ENCODE peak calls at places on chromosomes 7 and 10, in seven cellular contexts. One of them, this sample, is unnamed.

GRCh38 chr7:1811850-1812692 is 142.0 kb downstream of the ELFN1 start:
- DNase-seq in cardiac fibroblast: no peak
- DNase-seq in germinal center: peak; percentile 48
- DNase-seq in Calu3: peak; percentile 32
- DNase-seq in HTR-8/SVneo: peak; percentile 47
- DNase-seq in neural progenitor cell: peak; percentile 83
- DNase-seq in T-cell: no peak
- DNase-seq in this sample: no peak

GRCh38 chr10:48496831-48497792 is 107.8 kb downstream of the ARHGAP22 start:
- DNase-seq in cardiac fibroblast: peak; percentile 79
- DNase-seq in Calu3: no peak
- DNase-seq in neural progenitor cell: no peak
- DNase-seq in germinal center: no peak
- DNase-seq in T-cell: no peak
- DNase-seq in HTR-8/SVneo: peak; percentile 71
- DNase-seq in this sample: no peak

GRCh38 chr7:158945514-158945913 is 89.2 kb downstream of the DYNC2I1 start:
- DNase-seq in Calu3: no peak
- DNase-seq in HTR-8/SVneo: no peak
- DNase-seq in T-cell: no peak
- DNase-seq in cardiac fibroblast: no peak
- DNase-seq in neural progenitor cell: no peak
- DNase-seq in germinal center: no peak
- DNase-seq in this sample: no peak

GRCh38 chr7:158649279-158649678 is 55.3 kb downstream of the NCAPG2 start:
- DNase-seq in T-cell: no peak
- DNase-seq in HTR-8/SVneo: peak; percentile 44
- DNase-seq in Calu3: no peak
- DNase-seq in neural progenitor cell: no peak
- DNase-seq in cardiac fibroblast: peak; percentile 88
- DNase-seq in germinal center: no peak
- DNase-seq in this sample: no peak

GRCh38 chr10:7408494-7409044 is 2.3 kb downstream of the SFMBT2 start:
- DNase-seq in Calu3: peak; percentile 54
- DNase-seq in neural progenitor cell: peak; percentile 83
- DNase-seq in germinal center: peak; percentile 37
- DNase-seq in HTR-8/SVneo: peak; percentile 60
- DNase-seq in T-cell: peak; percentile 46
- DNase-seq in cardiac fibroblast: peak; percentile 64
- DNase-seq in this sample: no peak

GRCh38 chr10:123027861-123028260 is 19.1 kb downstream of the ACADSB start:
- DNase-seq in neural progenitor cell: no peak
- DNase-seq in HTR-8/SVneo: no peak
- DNase-seq in germinal center: no peak
- DNase-seq in T-cell: no peak
- DNase-seq in cardiac fibroblast: no peak
- DNase-seq in Calu3: no peak
- DNase-seq in this sample: no peak

GRCh38 chr10:124688889-124689670 is 55.1 kb downstream of the FAM53B start:
- DNase-seq in HTR-8/SVneo: no peak
- DNase-seq in T-cell: no peak
- DNase-seq in cardiac fibroblast: no peak
- DNase-seq in germinal center: no peak
- DNase-seq in Calu3: no peak
- DNase-seq in neural progenitor cell: no peak
- DNase-seq in this sample: peak; percentile 71

GRCh38 chr10:132982301-132982989 is 40.1 kb upstream of the CFAP46 start:
- DNase-seq in HTR-8/SVneo: no peak
- DNase-seq in T-cell: no peak
- DNase-seq in Calu3: no peak
- DNase-seq in germinal center: no peak
- DNase-seq in neural progenitor cell: no peak
- DNase-seq in cardiac fibroblast: peak; percentile 51
- DNase-seq in this sample: no peak

GRCh38 chr10:119139464-119140067 is 25.9 kb downstream of the SFXN4 start:
- DNase-seq in Calu3: peak; percentile 8
- DNase-seq in HTR-8/SVneo: peak; percentile 45
- DNase-seq in neural progenitor cell: peak; percentile 53
- DNase-seq in T-cell: peak; percentile 43
- DNase-seq in germinal center: peak; percentile 83
- DNase-seq in cardiac fibroblast: peak; percentile 32
- DNase-seq in this sample: no peak

GRCh38 chr10:3803295-3803883 is 18.4 kb upstream of the KLF6 start:
- DNase-seq in HTR-8/SVneo: no peak
- DNase-seq in cardiac fibroblast: no peak
- DNase-seq in Calu3: no peak
- DNase-seq in neural progenitor cell: no peak
- DNase-seq in germinal center: no peak
- DNase-seq in T-cell: no peak
- DNase-seq in this sample: no peak

GRCh38 chr10:130021373-130021950 is 57.4 kb upstream of the EBF3 start:
- DNase-seq in HTR-8/SVneo: no peak
- DNase-seq in Calu3: no peak
- DNase-seq in neural progenitor cell: no peak
- DNase-seq in cardiac fibroblast: peak; percentile 71
- DNase-seq in germinal center: no peak
- DNase-seq in T-cell: no peak
- DNase-seq in this sample: no peak

GRCh38 chr10:80468002-80468401 is 13.9 kb downstream of the TSPAN14 start:
- DNase-seq in cardiac fibroblast: peak; percentile 45
- DNase-seq in neural progenitor cell: peak; percentile 88
- DNase-seq in Calu3: no peak
- DNase-seq in germinal center: no peak
- DNase-seq in T-cell: peak; percentile 78
- DNase-seq in HTR-8/SVneo: no peak
- DNase-seq in this sample: no peak

GRCh38 chr10:83199357-83199756 is 940.0 kb upstream of the GHITM start:
- DNase-seq in Calu3: no peak
- DNase-seq in HTR-8/SVneo: no peak
- DNase-seq in neural progenitor cell: no peak
- DNase-seq in germinal center: no peak
- DNase-seq in cardiac fibroblast: no peak
- DNase-seq in T-cell: no peak
- DNase-seq in this sample: no peak

GRCh38 chr7:106205621-106206222 is 79.1 kb downstream of the NAMPT start:
- DNase-seq in neural progenitor cell: no peak
- DNase-seq in Calu3: no peak
- DNase-seq in germinal center: no peak
- DNase-seq in cardiac fibroblast: peak; percentile 54
- DNase-seq in HTR-8/SVneo: peak; percentile 21
- DNase-seq in T-cell: no peak
- DNase-seq in this sample: no peak

GRCh38 chr10:28532223-28532508 is 752 bp upstream of the WAC start:
- DNase-seq in HTR-8/SVneo: no peak
- DNase-seq in germinal center: no peak
- DNase-seq in Calu3: no peak
- DNase-seq in neural progenitor cell: no peak
- DNase-seq in cardiac fibroblast: no peak
- DNase-seq in T-cell: no peak
- DNase-seq in this sample: no peak

GRCh38 chr10:71270301-71270777 is 48.7 kb upstream of the SLC29A3 start:
- DNase-seq in T-cell: no peak
- DNase-seq in neural progenitor cell: peak; percentile 90
- DNase-seq in cardiac fibroblast: peak; percentile 88
- DNase-seq in Calu3: peak; percentile 70
- DNase-seq in germinal center: peak; percentile 60
- DNase-seq in HTR-8/SVneo: peak; percentile 71
- DNase-seq in this sample: no peak

GRCh38 chr10:128242641-128243040 is 116.4 kb upstream of the MKI67 start:
- DNase-seq in HTR-8/SVneo: no peak
- DNase-seq in germinal center: no peak
- DNase-seq in Calu3: no peak
- DNase-seq in neural progenitor cell: no peak
- DNase-seq in cardiac fibroblast: no peak
- DNase-seq in T-cell: no peak
- DNase-seq in this sample: no peak

GRCh38 chr10:124916098-124916584 is 25.8 kb upstream of the ZRANB1 start:
- DNase-seq in Calu3: no peak
- DNase-seq in germinal center: no peak
- DNase-seq in cardiac fibroblast: peak; percentile 33
- DNase-seq in neural progenitor cell: no peak
- DNase-seq in HTR-8/SVneo: no peak
- DNase-seq in T-cell: no peak
- DNase-seq in this sample: no peak

GRCh38 chr10:122373713-122374112 is 795 bp upstream of the PLEKHA1 start:
- DNase-seq in neural progenitor cell: no peak
- DNase-seq in HTR-8/SVneo: peak; percentile 12
- DNase-seq in T-cell: no peak
- DNase-seq in germinal center: no peak
- DNase-seq in cardiac fibroblast: peak; percentile 32
- DNase-seq in Calu3: no peak
- DNase-seq in this sample: no peak

GRCh38 chr10:98478430-98479222 is 31.9 kb upstream of the HPS1 start:
- DNase-seq in Calu3: no peak
- DNase-seq in germinal center: no peak
- DNase-seq in neural progenitor cell: no peak
- DNase-seq in HTR-8/SVneo: no peak
- DNase-seq in cardiac fibroblast: no peak
- DNase-seq in T-cell: no peak
- DNase-seq in this sample: no peak

GRCh38 chr10:5720182-5720581 is 35.5 kb downstream of the TASOR2 start:
- DNase-seq in Calu3: no peak
- DNase-seq in T-cell: no peak
- DNase-seq in cardiac fibroblast: no peak
- DNase-seq in germinal center: no peak
- DNase-seq in HTR-8/SVneo: no peak
- DNase-seq in neural progenitor cell: no peak
- DNase-seq in this sample: no peak

GRCh38 chr7:75691793-75692543 is 46.8 kb downstream of the HIP1 start:
- DNase-seq in germinal center: no peak
- DNase-seq in neural progenitor cell: no peak
- DNase-seq in Calu3: no peak
- DNase-seq in HTR-8/SVneo: no peak
- DNase-seq in T-cell: no peak
- DNase-seq in cardiac fibroblast: no peak
- DNase-seq in this sample: no peak

GRCh38 chr10:131983780-131984179 is 2.1 kb upstream of the BNIP3 start:
- DNase-seq in neural progenitor cell: no peak
- DNase-seq in germinal center: no peak
- DNase-seq in cardiac fibroblast: peak; percentile 51
- DNase-seq in HTR-8/SVneo: peak; percentile 42
- DNase-seq in T-cell: no peak
- DNase-seq in Calu3: no peak
- DNase-seq in this sample: no peak

GRCh38 chr10:127293640-127294039 is 97.2 kb upstream of the INSYN2A start:
- DNase-seq in Calu3: no peak
- DNase-seq in T-cell: peak; percentile 17
- DNase-seq in HTR-8/SVneo: no peak
- DNase-seq in neural progenitor cell: no peak
- DNase-seq in cardiac fibroblast: no peak
- DNase-seq in germinal center: no peak
- DNase-seq in this sample: no peak

GRCh38 chr10:73083234-73083633 is 13.4 kb downstream of the P4HA1 start:
- DNase-seq in T-cell: no peak
- DNase-seq in Calu3: no peak
- DNase-seq in HTR-8/SVneo: no peak
- DNase-seq in neural progenitor cell: no peak
- DNase-seq in germinal center: no peak
- DNase-seq in cardiac fibroblast: peak; percentile 45
- DNase-seq in this sample: no peak

GRCh38 chr10:29302499-29302898 is 13.6 kb downstream of the LYZL1 start:
- DNase-seq in Calu3: no peak
- DNase-seq in cardiac fibroblast: no peak
- DNase-seq in germinal center: no peak
- DNase-seq in neural progenitor cell: no peak
- DNase-seq in T-cell: no peak
- DNase-seq in HTR-8/SVneo: no peak
- DNase-seq in this sample: no peak

GRCh38 chr7:82317257-82317721 is 126.3 kb downstream of the CACNA2D1 start:
- DNase-seq in neural progenitor cell: no peak
- DNase-seq in T-cell: no peak
- DNase-seq in HTR-8/SVneo: no peak
- DNase-seq in germinal center: no peak
- DNase-seq in Calu3: no peak
- DNase-seq in cardiac fibroblast: no peak
- DNase-seq in this sample: no peak

GRCh38 chr10:35058134-35058533 is 32.0 kb downstream of the CUL2 start:
- DNase-seq in Calu3: peak; percentile 46
- DNase-seq in germinal center: no peak
- DNase-seq in neural progenitor cell: no peak
- DNase-seq in T-cell: no peak
- DNase-seq in cardiac fibroblast: peak; percentile 90
- DNase-seq in HTR-8/SVneo: peak; percentile 93
- DNase-seq in this sample: no peak

GRCh38 chr10:58641095-58641531 is 128.4 kb downstream of the BICC1 start:
- DNase-seq in HTR-8/SVneo: peak; percentile 41
- DNase-seq in Calu3: peak; percentile 46
- DNase-seq in neural progenitor cell: peak; percentile 7
- DNase-seq in germinal center: no peak
- DNase-seq in T-cell: no peak
- DNase-seq in cardiac fibroblast: peak; percentile 94
- DNase-seq in this sample: no peak

GRCh38 chr10:90227259-90227658 is 525.9 kb downstream of the KIF20B start:
- DNase-seq in T-cell: no peak
- DNase-seq in cardiac fibroblast: peak; percentile 68
- DNase-seq in neural progenitor cell: no peak
- DNase-seq in Calu3: peak; percentile 3
- DNase-seq in HTR-8/SVneo: no peak
- DNase-seq in germinal center: no peak
- DNase-seq in this sample: peak; percentile 4

GRCh38 chr10:78339251-78339650 is 305.6 kb downstream of the RPS24 start:
- DNase-seq in germinal center: no peak
- DNase-seq in Calu3: no peak
- DNase-seq in cardiac fibroblast: no peak
- DNase-seq in T-cell: no peak
- DNase-seq in neural progenitor cell: no peak
- DNase-seq in HTR-8/SVneo: no peak
- DNase-seq in this sample: no peak

GRCh38 chr10:133528845-133529575 is 1.8 kb downstream of the CYP2E1 start:
- DNase-seq in cardiac fibroblast: peak; percentile 29
- DNase-seq in HTR-8/SVneo: no peak
- DNase-seq in germinal center: no peak
- DNase-seq in T-cell: no peak
- DNase-seq in neural progenitor cell: no peak
- DNase-seq in Calu3: peak; percentile 56
- DNase-seq in this sample: no peak

This sample was measured in GM06990.